ENCODE peak calls at places on chromosome 13, in nine cellular contexts. L is type B pancreatic cell; E is CD4-positive, alpha-beta T cell; X is AG09309; W is retinal pigment epithelial cell; M is osteocyte; H is AG10803; R is stomach; C is GM12864. Y is an unnamed sample.

GRCh38 chr13:77535448-77535847 is at the start of gene SCEL:
- DNase-seq in R (no peak), H (no peak), M (no peak), X (no peak), W (no peak), E (no peak), L (no peak), C (no peak), Y (peak)

GRCh38 chr13:40340368-40341085 is 325.9 kb downstream of the FOXO1 start:
- DNase-seq in R (no peak), C (no peak), X (no peak), E (no peak), W (no peak), M (peak), L (no peak), H (peak), Y (no peak)

GRCh38 chr13:110277357-110277950 is 29.5 kb downstream of the COL4A1 start:
- DNase-seq in M (peak), X (no peak), E (no peak), W (no peak), R (no peak), C (no peak), H (no peak), L (no peak), Y (no peak)

GRCh38 chr13:110301606-110302131 is 5.3 kb downstream of the COL4A1 start:
- DNase-seq in R (no peak), L (no peak), X (no peak), M (peak), E (no peak), H (peak), W (no peak), C (no peak), Y (no peak)

GRCh38 chr13:31982540-31982939 is 49.0 kb upstream of the FRY start:
- DNase-seq in W (peak), C (no peak), L (no peak), M (no peak), E (no peak), R (peak), X (peak), H (peak), Y (peak)

GRCh38 chr13:39159393-39159792 is 121.1 kb downstream of the NHLRC3 start:
- DNase-seq in W (peak), R (no peak), E (no peak), M (no peak), X (no peak), H (no peak), C (no peak), L (no peak), Y (no peak)

GRCh38 chr13:78372581-78372980 is 230.8 kb downstream of the POU4F1 start:
- DNase-seq in R (no peak), M (no peak), H (no peak), W (no peak), C (no peak), L (no peak), E (no peak), X (no peak), Y (no peak)

GRCh38 chr13:30607908-30608307 is 9.8 kb upstream of the USPL1 start:
- DNase-seq in H (no peak), E (peak), W (no peak), X (no peak), C (peak), L (no peak), R (peak), M (no peak), Y (no peak)

GRCh38 chr13:59931621-59932020 is 232.1 kb downstream of the DIAPH3 start:
- DNase-seq in W (no peak), L (no peak), E (no peak), H (no peak), M (no peak), X (no peak), R (no peak), C (no peak), Y (no peak)

GRCh38 chr13:96948127-96948526 is 46.1 kb downstream of the OXGR1 start:
- DNase-seq in L (no peak), C (no peak), X (no peak), H (no peak), M (no peak), R (no peak), E (no peak), W (no peak), Y (no peak)

GRCh38 chr13:24986826-24987225 is 109.1 kb upstream of the PABPC3 start:
- DNase-seq in E (no peak), X (no peak), L (no peak), R (no peak), C (no peak), W (no peak), M (no peak), H (no peak), Y (no peak)

GRCh38 chr13:73661687-73662425 is 472.3 kb downstream of the KLF12 start:
- DNase-seq in H (no peak), R (no peak), E (no peak), L (no peak), W (no peak), X (no peak), M (no peak), C (no peak), Y (no peak)

GRCh38 chr13:20294497-20294896 is 62.4 kb upstream of the GJB6 start:
- DNase-seq in E (no peak), X (no peak), H (no peak), M (no peak), R (no peak), L (no peak), C (no peak), W (no peak), Y (no peak)
- TF ChIP-seq CTCF in E (no peak), X (no peak), H (peak), M (no peak), R (no peak), L (peak), C (peak), W (no peak), Y (no peak)

GRCh38 chr13:113904411-113904810 is 40.5 kb upstream of the GAS6 start:
- DNase-seq in L (peak), X (no peak), R (peak), H (peak), M (no peak), W (no peak), E (no peak), C (no peak), Y (peak)
- TF ChIP-seq CTCF in L (peak), X (peak), R (peak), H (peak), M (peak), W (peak), E (no peak), C (peak), Y (peak)

GRCh38 chr13:93765056-93765455 is 538.4 kb downstream of the GPC6 start:
- DNase-seq in X (no peak), C (no peak), E (no peak), H (no peak), R (no peak), L (no peak), W (no peak), M (no peak), Y (no peak)

GRCh38 chr13:93767917-93768422 is 541.4 kb downstream of the GPC6 start:
- DNase-seq in E (no peak), L (no peak), C (no peak), X (no peak), H (no peak), R (no peak), M (no peak), W (no peak), Y (no peak)

GRCh38 chr13:93767231-93767916 is 540.8 kb downstream of the GPC6 start:
- DNase-seq in X (no peak), L (no peak), W (no peak), R (no peak), M (no peak), C (no peak), H (no peak), E (no peak), Y (no peak)

GRCh38 chr13:93765811-93766210 is 539.2 kb downstream of the GPC6 start:
- DNase-seq in H (no peak), L (no peak), E (no peak), W (no peak), X (no peak), R (no peak), C (no peak), M (no peak), Y (no peak)

GRCh38 chr13:93766719-93767118 is 540.1 kb downstream of the GPC6 start:
- DNase-seq in R (no peak), C (no peak), W (no peak), H (no peak), M (no peak), E (no peak), X (no peak), L (no peak), Y (no peak)
- TF ChIP-seq CTCF in R (no peak), C (no peak), W (no peak), H (no peak), M (no peak), E (no peak), X (no peak), L (no peak), Y (no peak)

GRCh38 chr13:107678075-107678689 is 537.2 kb downstream of the LIG4 start:
- DNase-seq in R (no peak), M (no peak), L (no peak), C (no peak), X (peak), H (peak), E (no peak), W (no peak), Y (no peak)
- TF ChIP-seq CTCF in R (no peak), M (no peak), L (peak), C (no peak), X (peak), H (peak), E (no peak), W (no peak), Y (no peak)

GRCh38 chr13:98142427-98143156 is at the start of gene FARP1:
- DNase-seq in R (peak), M (peak), H (peak), X (no peak), C (no peak), L (peak), E (no peak), W (no peak), Y (peak)

GRCh38 chr13:98143601-98144500 is 957 bp downstream of the FARP1 start:
- DNase-seq in E (no peak), C (no peak), W (no peak), H (peak), R (no peak), M (no peak), L (no peak), X (peak), Y (no peak)

GRCh38 chr13:98141938-98142426 is 912 bp upstream of the FARP1 start:
- DNase-seq in M (no peak), C (no peak), L (no peak), R (peak), E (no peak), X (no peak), H (peak), W (no peak), Y (no peak)

GRCh38 chr13:98143157-98143553 is 261 bp downstream of the FARP1 start:
- DNase-seq in L (no peak), H (no peak), R (no peak), E (no peak), X (no peak), M (no peak), W (no peak), C (no peak), Y (no peak)

GRCh38 chr13:98144501-98145350 is 1.8 kb downstream of the FARP1 start:
- DNase-seq in E (no peak), H (peak), C (no peak), W (no peak), L (no peak), R (no peak), X (peak), M (no peak), Y (peak)
- TF ChIP-seq CTCF in E (no peak), H (peak), C (no peak), W (peak), L (peak), R (no peak), X (peak), M (peak), Y (no peak)

DNA sequence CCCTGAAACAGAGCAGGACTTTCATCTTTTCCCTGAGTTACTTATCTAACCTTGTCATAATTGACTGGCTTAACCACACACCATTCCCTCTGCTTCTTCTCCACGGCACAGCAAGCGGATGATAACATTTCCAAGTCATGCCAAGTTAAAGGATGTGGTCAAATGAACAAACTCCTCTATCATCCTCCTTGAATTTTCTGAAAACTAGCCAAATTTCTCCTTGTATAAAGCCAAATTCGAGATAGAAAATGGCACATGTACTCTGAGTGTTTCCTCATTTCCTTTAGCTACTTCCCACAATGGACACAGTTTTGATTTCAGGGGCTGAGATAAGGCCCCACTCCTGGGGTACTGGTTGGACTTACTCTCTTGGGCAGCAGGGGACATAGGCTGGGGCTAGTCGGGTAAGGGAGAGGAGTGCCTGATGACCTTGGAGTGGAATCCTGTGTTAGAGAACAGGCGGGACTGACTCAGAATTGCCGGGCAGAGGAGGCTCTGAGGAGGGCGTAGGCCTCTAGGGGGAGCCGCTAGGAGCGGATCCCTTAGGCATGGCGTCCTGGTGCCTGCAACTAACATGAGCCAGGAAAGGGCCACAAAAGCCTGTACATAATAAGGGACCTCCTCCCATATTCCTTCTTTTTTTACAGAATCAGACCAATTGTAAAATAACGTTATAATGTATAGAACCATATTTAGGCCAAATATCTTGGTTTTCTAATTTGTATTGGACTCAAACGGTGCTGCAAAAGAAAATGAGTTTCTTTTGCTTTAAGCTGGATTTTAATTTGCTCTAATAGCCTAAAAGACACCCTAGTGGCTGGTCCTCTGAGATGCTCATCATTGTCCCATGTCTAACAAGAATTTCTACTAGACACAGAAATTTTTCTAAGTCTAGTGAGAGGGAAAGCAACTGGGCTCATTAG is 20.4 kb upstream of the TMTC4 start:
- DNase-seq in E (no peak), H (peak), L (no peak), M (no peak), C (no peak), R (peak), W (no peak), X (no peak), Y (peak)
- TF ChIP-seq CTCF in E (no peak), H (peak), L (peak), M (peak), C (peak), R (peak), W (peak), X (peak), Y (no peak)

DNA sequence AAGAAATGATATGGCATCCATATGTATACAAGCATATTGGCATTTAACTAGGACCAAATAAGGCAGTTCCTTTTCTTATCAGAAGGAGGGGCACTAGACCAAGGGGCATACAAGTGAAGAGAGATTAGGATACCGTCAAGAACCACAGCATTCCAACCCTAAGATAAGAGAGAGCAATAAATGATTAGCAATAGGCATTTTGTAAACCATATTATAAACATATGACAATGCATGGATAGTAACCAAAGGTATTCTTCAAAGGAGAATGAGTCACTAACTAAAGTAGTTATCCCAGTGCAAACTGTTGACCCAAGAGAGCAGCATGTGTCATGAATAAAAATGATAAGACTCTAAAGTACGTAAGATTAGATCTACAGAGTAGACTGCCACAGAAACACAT is 500.9 kb upstream of the HTR2A start:
- DNase-seq in M (no peak), X (no peak), C (no peak), R (no peak), W (no peak), E (no peak), H (no peak), L (no peak), Y (peak)
- TF ChIP-seq CTCF in M (no peak), X (no peak), C (no peak), R (no peak), W (no peak), E (no peak), H (no peak), L (no peak), Y (no peak)